ENCODE peak calls at places on chromosome 16, in eight cellular contexts. One of them, this sample, is unnamed.

GRCh38 chr16:61820398-61820797 is 215.8 kb downstream of the CDH8 start:
- DNase-seq in esophagus muscularis mucosa: no peak
- DNase-seq in stomach: no peak
- DNase-seq in endothelial cell of umbilical vein: no peak
- DNase-seq in HCT116: no peak
- DNase-seq in HepG2: no peak
- DNase-seq in breast epithelium: no peak
- DNase-seq in prostate gland: no peak
- DNase-seq in this sample: no peak

GRCh38 chr16:85991856-85992255 is 92.9 kb downstream of the IRF8 start:
- DNase-seq in esophagus muscularis mucosa: no peak
- DNase-seq in stomach: no peak
- DNase-seq in endothelial cell of umbilical vein: no peak
- DNase-seq in HCT116: no peak
- DNase-seq in HepG2: no peak
- DNase-seq in breast epithelium: no peak
- DNase-seq in prostate gland: no peak
- DNase-seq in this sample: no peak

GRCh38 chr16:13909872-13910303 is 10.1 kb upstream of the ERCC4 start:
- DNase-seq in esophagus muscularis mucosa: no peak
- DNase-seq in stomach: peak; percentile 87
- DNase-seq in endothelial cell of umbilical vein: peak; percentile 13
- DNase-seq in HCT116: no peak
- DNase-seq in HepG2: peak; percentile 92
- DNase-seq in breast epithelium: peak; percentile 30
- DNase-seq in prostate gland: peak; percentile 86
- DNase-seq in this sample: no peak

GRCh38 chr16:25256821-25257503 is 683 bp downstream of the ZKSCAN2 start:
- DNase-seq in esophagus muscularis mucosa: no peak
- DNase-seq in stomach: no peak
- DNase-seq in endothelial cell of umbilical vein: no peak
- DNase-seq in HCT116: no peak
- DNase-seq in HepG2: peak; percentile 40
- DNase-seq in breast epithelium: no peak
- DNase-seq in prostate gland: peak; percentile 8
- DNase-seq in this sample: no peak

GRCh38 chr16:47732122-47732805 is 271.1 kb downstream of the PHKB start:
- DNase-seq in esophagus muscularis mucosa: peak; percentile 17
- DNase-seq in stomach: no peak
- DNase-seq in endothelial cell of umbilical vein: peak; percentile 5
- DNase-seq in HCT116: peak; percentile 42
- DNase-seq in HepG2: no peak
- DNase-seq in breast epithelium: no peak
- DNase-seq in prostate gland: no peak
- DNase-seq in this sample: no peak

GRCh38 chr16:56513972-56514371 is 5.9 kb downstream of the BBS2 start:
- DNase-seq in esophagus muscularis mucosa: no peak
- DNase-seq in stomach: peak; percentile 48
- DNase-seq in endothelial cell of umbilical vein: peak; percentile 79
- DNase-seq in HCT116: peak; percentile 72
- DNase-seq in HepG2: peak; percentile 80
- DNase-seq in breast epithelium: peak; percentile 59
- DNase-seq in prostate gland: peak; percentile 66
- DNase-seq in this sample: no peak

GRCh38 chr16:85151603-85152413 is 39.5 kb upstream of the CIBAR2 start:
- DNase-seq in esophagus muscularis mucosa: peak; percentile 95
- DNase-seq in stomach: peak; percentile 72
- DNase-seq in endothelial cell of umbilical vein: peak; percentile 62
- DNase-seq in HCT116: no peak
- DNase-seq in HepG2: no peak
- DNase-seq in breast epithelium: peak; percentile 88
- DNase-seq in prostate gland: peak; percentile 74
- DNase-seq in this sample: no peak

GRCh38 chr16:86578056-86578455 is 293 bp upstream of the FOXL1 start:
- DNase-seq in esophagus muscularis mucosa: no peak
- DNase-seq in stomach: no peak
- DNase-seq in endothelial cell of umbilical vein: peak; percentile 43
- DNase-seq in HCT116: no peak
- DNase-seq in HepG2: no peak
- DNase-seq in breast epithelium: no peak
- DNase-seq in prostate gland: no peak
- DNase-seq in this sample: no peak

GRCh38 chr16:59886021-59886420 is 1151.9 kb upstream of the GOT2 start:
- DNase-seq in esophagus muscularis mucosa: no peak
- DNase-seq in stomach: no peak
- DNase-seq in endothelial cell of umbilical vein: peak; percentile 3
- DNase-seq in HCT116: no peak
- DNase-seq in HepG2: no peak
- DNase-seq in breast epithelium: peak; percentile 58
- DNase-seq in prostate gland: peak; percentile 74
- DNase-seq in this sample: no peak

GRCh38 chr16:81668243-81669097 is 110.6 kb upstream of the PLCG2 start:
- DNase-seq in esophagus muscularis mucosa: no peak
- DNase-seq in stomach: no peak
- DNase-seq in endothelial cell of umbilical vein: no peak
- DNase-seq in HCT116: no peak
- DNase-seq in HepG2: no peak
- DNase-seq in breast epithelium: no peak
- DNase-seq in prostate gland: no peak
- DNase-seq in this sample: no peak

GRCh38 chr16:17470002-17470870 is 524 bp downstream of the XYLT1 start:
- DNase-seq in esophagus muscularis mucosa: no peak
- DNase-seq in stomach: no peak
- DNase-seq in endothelial cell of umbilical vein: no peak
- DNase-seq in HCT116: no peak
- DNase-seq in HepG2: no peak
- DNase-seq in breast epithelium: no peak
- DNase-seq in prostate gland: no peak
- DNase-seq in this sample: no peak

GRCh38 chr16:3188925-3189825 is 1.2 kb downstream of the OR1F1 start:
- DNase-seq in esophagus muscularis mucosa: no peak
- DNase-seq in stomach: no peak
- DNase-seq in endothelial cell of umbilical vein: peak; percentile 51
- DNase-seq in HCT116: no peak
- DNase-seq in HepG2: peak; percentile 60
- DNase-seq in breast epithelium: no peak
- DNase-seq in prostate gland: no peak
- DNase-seq in this sample: no peak

GRCh38 chr16:3444032-3444388 is 530 bp downstream of the NAA60 start:
- DNase-seq in esophagus muscularis mucosa: no peak
- DNase-seq in stomach: peak; percentile 36
- DNase-seq in endothelial cell of umbilical vein: peak; percentile 87
- DNase-seq in HCT116: peak; percentile 39
- DNase-seq in HepG2: peak; percentile 72
- DNase-seq in breast epithelium: no peak
- DNase-seq in prostate gland: no peak
- DNase-seq in this sample: no peak

GRCh38 chr16:70157477-70158260 is 15.9 kb upstream of the CLEC18C start:
- DNase-seq in esophagus muscularis mucosa: peak; percentile 92
- DNase-seq in stomach: no peak
- DNase-seq in endothelial cell of umbilical vein: peak; percentile 3
- DNase-seq in HCT116: no peak
- DNase-seq in HepG2: peak; percentile 98
- DNase-seq in breast epithelium: no peak
- DNase-seq in prostate gland: peak; percentile 3
- DNase-seq in this sample: no peak

GRCh38 chr16:48526058-48526957 is 83.7 kb downstream of the N4BP1 start:
- DNase-seq in esophagus muscularis mucosa: no peak
- DNase-seq in stomach: peak; percentile 57
- DNase-seq in endothelial cell of umbilical vein: no peak
- DNase-seq in HCT116: peak; percentile 66
- DNase-seq in HepG2: peak; percentile 85
- DNase-seq in breast epithelium: no peak
- DNase-seq in prostate gland: no peak
- DNase-seq in this sample: no peak

GRCh38 chr16:67806428-67807147 is at the start of the genes RANBP10 and TSNAXIP1:
- DNase-seq in esophagus muscularis mucosa: peak; percentile 99
- DNase-seq in stomach: peak; percentile 97
- DNase-seq in endothelial cell of umbilical vein: peak; percentile 100
- DNase-seq in HCT116: peak; percentile 98
- DNase-seq in HepG2: peak; percentile 100
- DNase-seq in breast epithelium: peak; percentile 99
- DNase-seq in prostate gland: peak; percentile 98
- DNase-seq in this sample: peak; percentile 98
- TF ChIP-seq POLR2AphosphoS5 in esophagus muscularis mucosa: peak; percentile 90
- TF ChIP-seq POLR2AphosphoS5 in stomach: peak; percentile 38
- TF ChIP-seq POLR2AphosphoS5 in endothelial cell of umbilical vein: peak; percentile 94
- TF ChIP-seq POLR2AphosphoS5 in HCT116: peak; percentile 96
- TF ChIP-seq POLR2AphosphoS5 in HepG2: peak; percentile 88
- TF ChIP-seq POLR2AphosphoS5 in breast epithelium: peak; percentile 55
- TF ChIP-seq POLR2AphosphoS5 in prostate gland: peak; percentile 94
- TF ChIP-seq POLR2AphosphoS5 in this sample: peak; percentile 91

GRCh38 chr16:58280846-58281301 is 14.0 kb downstream of the PRSS54 start:
- DNase-seq in esophagus muscularis mucosa: no peak
- DNase-seq in stomach: peak; percentile 67
- DNase-seq in endothelial cell of umbilical vein: no peak
- DNase-seq in HCT116: no peak
- DNase-seq in HepG2: no peak
- DNase-seq in breast epithelium: no peak
- DNase-seq in prostate gland: no peak
- DNase-seq in this sample: no peak

GRCh38 chr16:58284021-58284420 is 10.8 kb downstream of the PRSS54 start:
- DNase-seq in esophagus muscularis mucosa: no peak
- DNase-seq in stomach: no peak
- DNase-seq in endothelial cell of umbilical vein: no peak
- DNase-seq in HCT116: no peak
- DNase-seq in HepG2: no peak
- DNase-seq in breast epithelium: no peak
- DNase-seq in prostate gland: no peak
- DNase-seq in this sample: no peak

GRCh38 chr16:58286280-58286679 is 8.5 kb downstream of the PRSS54 start:
- DNase-seq in esophagus muscularis mucosa: no peak
- DNase-seq in stomach: no peak
- DNase-seq in endothelial cell of umbilical vein: no peak
- DNase-seq in HCT116: no peak
- DNase-seq in HepG2: no peak
- DNase-seq in breast epithelium: no peak
- DNase-seq in prostate gland: no peak
- DNase-seq in this sample: no peak

GRCh38 chr16:58284488-58284887 is 10.3 kb downstream of the PRSS54 start:
- DNase-seq in esophagus muscularis mucosa: no peak
- DNase-seq in stomach: no peak
- DNase-seq in endothelial cell of umbilical vein: no peak
- DNase-seq in HCT116: no peak
- DNase-seq in HepG2: no peak
- DNase-seq in breast epithelium: no peak
- DNase-seq in prostate gland: no peak
- DNase-seq in this sample: no peak

DNA sequence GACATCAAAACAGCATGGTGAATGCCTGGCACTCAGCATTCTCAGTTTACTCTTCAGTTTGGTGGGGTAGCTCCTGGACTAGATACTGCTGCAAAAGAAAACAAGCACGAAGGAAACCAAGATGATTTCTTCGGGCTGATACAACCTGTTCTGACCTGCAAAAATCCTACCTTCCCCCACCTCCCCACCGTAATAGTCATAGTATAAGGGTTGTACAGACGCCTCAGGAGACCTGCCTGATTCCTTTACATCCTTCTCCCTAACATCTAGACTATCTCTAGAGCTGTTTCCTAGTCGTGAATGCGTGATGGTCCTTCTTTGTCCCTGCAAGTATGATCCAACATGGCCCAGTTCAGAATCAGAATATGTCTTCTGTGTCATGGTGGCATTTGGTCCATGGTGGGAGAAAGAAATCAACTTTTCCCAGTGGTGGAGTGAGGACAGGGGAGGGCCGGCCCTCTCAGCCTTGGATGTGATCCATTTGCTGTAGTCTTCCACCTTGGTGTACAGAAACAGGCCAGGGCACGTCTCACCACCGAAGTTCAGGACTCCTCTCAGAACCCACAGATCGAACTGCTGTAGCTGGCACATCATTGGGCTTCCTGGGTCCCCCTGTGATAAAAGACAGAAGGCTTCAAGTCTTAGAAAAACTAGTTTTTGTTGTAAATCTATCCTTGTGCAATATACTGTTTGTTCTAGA is 14.5 kb downstream of the PRSS54 start:
- DNase-seq in esophagus muscularis mucosa: no peak
- DNase-seq in stomach: no peak
- DNase-seq in endothelial cell of umbilical vein: no peak
- DNase-seq in HCT116: no peak
- DNase-seq in HepG2: no peak
- DNase-seq in breast epithelium: no peak
- DNase-seq in prostate gland: no peak
- DNase-seq in this sample: no peak
- H3K27ac ChIP-seq in esophagus muscularis mucosa: no peak overlapping the region
- H3K27ac ChIP-seq in stomach: no peak overlapping the region
- H3K27ac ChIP-seq in endothelial cell of umbilical vein: no peak overlapping the region
- H3K27ac ChIP-seq in HCT116: no peak overlapping the region
- H3K27ac ChIP-seq in HepG2: no peak overlapping the region
- H3K27ac ChIP-seq in breast epithelium: no peak overlapping the region
- H3K27ac ChIP-seq in prostate gland: no peak overlapping the region
- H3K27ac ChIP-seq in this sample: no peak overlapping the region

DNA sequence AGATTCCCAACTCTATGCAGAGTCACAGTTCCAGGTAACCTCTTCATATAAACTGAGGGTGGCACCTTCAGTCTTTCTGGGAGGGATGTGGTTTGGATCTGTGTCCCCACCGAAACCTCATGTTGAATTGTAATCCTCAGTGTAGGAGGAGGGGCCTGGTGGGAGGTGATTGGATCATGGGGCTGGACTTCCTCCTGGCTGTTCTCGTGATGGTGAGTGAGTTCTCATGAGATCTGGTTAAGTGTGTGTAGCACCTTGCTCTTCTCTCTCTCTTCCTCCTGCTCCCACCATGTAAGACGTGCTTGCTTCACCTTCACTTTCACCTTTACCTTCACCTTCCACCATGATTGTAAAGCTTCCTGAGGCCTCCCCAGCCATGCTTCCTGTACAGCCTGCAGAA is 30.5 kb downstream of the HS3ST2 start:
- DNase-seq in esophagus muscularis mucosa: peak; percentile 68
- DNase-seq in stomach: no peak
- DNase-seq in endothelial cell of umbilical vein: no peak
- DNase-seq in HCT116: no peak
- DNase-seq in HepG2: no peak
- DNase-seq in breast epithelium: no peak
- DNase-seq in prostate gland: no peak
- DNase-seq in this sample: no peak
- TF ChIP-seq POLR2AphosphoS5 in esophagus muscularis mucosa: no peak
- TF ChIP-seq POLR2AphosphoS5 in stomach: no peak
- TF ChIP-seq POLR2AphosphoS5 in endothelial cell of umbilical vein: no peak
- TF ChIP-seq POLR2AphosphoS5 in HCT116: no peak
- TF ChIP-seq POLR2AphosphoS5 in HepG2: no peak
- TF ChIP-seq POLR2AphosphoS5 in breast epithelium: no peak
- TF ChIP-seq POLR2AphosphoS5 in prostate gland: no peak
- TF ChIP-seq POLR2AphosphoS5 in this sample: no peak

GRCh38 chr16:20051147-20051546 is 22.5 kb downstream of the GPR139 start:
- DNase-seq in esophagus muscularis mucosa: no peak
- DNase-seq in stomach: no peak
- DNase-seq in endothelial cell of umbilical vein: no peak
- DNase-seq in HCT116: no peak
- DNase-seq in HepG2: no peak
- DNase-seq in breast epithelium: no peak
- DNase-seq in prostate gland: no peak
- DNase-seq in this sample: no peak
- H3K27ac ChIP-seq in esophagus muscularis mucosa: no peak overlapping the region
- H3K27ac ChIP-seq in stomach: no peak overlapping the region
- H3K27ac ChIP-seq in endothelial cell of umbilical vein: no peak overlapping the region
- H3K27ac ChIP-seq in HCT116: no peak overlapping the region
- H3K27ac ChIP-seq in HepG2: no peak overlapping the region
- H3K27ac ChIP-seq in breast epithelium: no peak overlapping the region
- H3K27ac ChIP-seq in prostate gland: no peak overlapping the region
- H3K27ac ChIP-seq in this sample: no peak overlapping the region

This sample was measured in vagina.